ENCODE peak calls at places on chromosomes 13 and 19, in four cellular contexts. T, Z, S and I are unnamed samples.

GRCh38 chr13:44573790-44574465 is 2.2 kb downstream of the TSC22D1 start:
- DNase-seq in T (peak), Z (peak), S (no peak), I (peak)

GRCh38 chr19:55087542-55087935 is 11.9 kb downstream of the EPS8L1 start:
- DNase-seq in T (no peak), Z (peak), S (no peak), I (no peak)

GRCh38 chr19:30635026-30635985 is 263.1 kb downstream of the ZNF536 start:
- DNase-seq in T (no peak), Z (no peak), S (no peak), I (no peak)

GRCh38 chr19:16022681-16023557 is 53.4 kb upstream of the TPM4 start:
- DNase-seq in T (no peak), Z (no peak), S (no peak), I (no peak)

GRCh38 chr19:53332484-53332883 is 1.1 kb upstream of the ZNF845 start:
- DNase-seq in T (no peak), Z (no peak), S (no peak), I (no peak)

GRCh38 chr13:101706651-101707050 is 254.2 kb downstream of the ITGBL1 start:
- DNase-seq in T (peak), Z (peak), S (no peak), I (peak)

GRCh38 chr13:40993987-40994386 is 25.1 kb downstream of the ELF1 start:
- DNase-seq in T (peak), Z (no peak), S (no peak), I (peak)

GRCh38 chr19:55487884-55488687 is at the start of gene SSC5D:
- DNase-seq in T (no peak), Z (peak), S (no peak), I (no peak)

GRCh38 chr13:42970824-42971669 is 21.0 kb downstream of the EPSTI1 start:
- DNase-seq in T (peak), Z (peak), S (peak), I (peak)

GRCh38 chr19:30107351-30107750 is 165.3 kb downstream of the URI1 start:
- DNase-seq in T (no peak), Z (no peak), S (no peak), I (no peak)

GRCh38 chr13:37173214-37173613 is 67.8 kb upstream of the CSNK1A1L start:
- DNase-seq in T (no peak), Z (peak), S (no peak), I (no peak)

GRCh38 chr19:49157445-49158224 is at the start of gene TRPM4:
- DNase-seq in T (peak), Z (peak), S (peak), I (peak)

GRCh38 chr19:40800339-40800996 is 1.5 kb downstream of the EGLN2 start:
- DNase-seq in T (no peak), Z (no peak), S (no peak), I (no peak)

GRCh38 chr19:40862785-40863184 is 12.5 kb upstream of the CYP2A6 start:
- DNase-seq in T (no peak), Z (peak), S (no peak), I (peak)

GRCh38 chr13:108895220-108895704 is 265.9 kb downstream of the MYO16 start:
- DNase-seq in T (peak), Z (peak), S (no peak), I (peak)

GRCh38 chr19:1747285-1748114 is 5.8 kb upstream of the ONECUT3 start:
- DNase-seq in T (peak), Z (peak), S (peak), I (peak)

GRCh38 chr19:39858541-39858940 is 12.4 kb upstream of the FBL start:
- DNase-seq in T (no peak), Z (peak), S (no peak), I (no peak)

GRCh38 chr13:111043575-111043982 is 71.5 kb upstream of the ARHGEF7 start:
- DNase-seq in T (peak), Z (peak), S (no peak), I (peak)

GRCh38 chr19:28883241-28883693 is 329.7 kb downstream of the UQCRFS1 start:
- DNase-seq in T (peak), Z (no peak), S (no peak), I (no peak)

GRCh38 chr19:16628183-16628983 is at the start of gene MED26:
- DNase-seq in T (peak), Z (peak), S (peak), I (peak)

GRCh38 chr13:114110091-114110829 is 22.2 kb downstream of the RASA3 start:
- DNase-seq in T (no peak), Z (no peak), S (no peak), I (no peak)

GRCh38 chr13:43005460-43006236 is 13.6 kb upstream of the EPSTI1 start:
- DNase-seq in T (peak), Z (peak), S (no peak), I (peak)

GRCh38 chr19:18697680-18698079 is 14.2 kb downstream of the CRTC1 start:
- DNase-seq in T (no peak), Z (no peak), S (no peak), I (peak)

GRCh38 chr19:29966594-29967249 is 24.7 kb downstream of the URI1 start:
- DNase-seq in T (no peak), Z (peak), S (no peak), I (peak)

GRCh38 chr13:77291779-77292178 is 35.1 kb downstream of the MYCBP2 start:
- DNase-seq in T (peak), Z (no peak), S (no peak), I (no peak)

GRCh38 chr19:33438016-33438671 is 64.6 kb downstream of the CEBPG start:
- DNase-seq in T (no peak), Z (no peak), S (no peak), I (peak)

GRCh38 chr13:51665456-51665855 is 81.2 kb downstream of the WDFY2 start:
- DNase-seq in T (no peak), Z (no peak), S (no peak), I (no peak)

GRCh38 chr19:43594710-43595604 is 977 bp downstream of the IRGQ start:
- DNase-seq in T (peak), Z (peak), S (peak), I (peak)

GRCh38 chr13:99237981-99238662 is 20.1 kb downstream of the GPR18 start:
- DNase-seq in T (no peak), Z (no peak), S (no peak), I (no peak)

GRCh38 chr13:99589575-99589974 is 88.3 kb downstream of the TM9SF2 start:
- DNase-seq in T (no peak), Z (no peak), S (no peak), I (no peak)